ENCODE peak calls at places on chromosomes 4 and X, in five cellular contexts. F, X, S, W and P are unnamed samples.

GRCh38 chr4:11426716-11427115 is 2.0 kb downstream of the HS3ST1 start:
- DNase-seq in F (no peak), X (no peak), S (no peak), W (no peak), P (no peak)

GRCh38 chr4:13329963-13330362 is 154.2 kb downstream of the RAB28 start:
- DNase-seq in F (peak), X (no peak), S (no peak), W (no peak), P (peak)

GRCh38 chrX:36071064-36071463 is 151.5 kb downstream of the CFAP47 start:
- DNase-seq in F (no peak), X (no peak), S (no peak), W (no peak), P (no peak)

GRCh38 chr4:76251448-76252270 is at the start of gene FAM47E:
- DNase-seq in F (peak), X (no peak), S (peak), W (no peak), P (peak)

GRCh38 chr4:15778742-15779231 is 659 bp downstream of the CD38 start:
- DNase-seq in F (no peak), X (peak), S (peak), W (peak), P (no peak)

GRCh38 chrX:130626521-130626920 is 224.7 kb downstream of the RBMX2 start:
- DNase-seq in F (no peak), X (no peak), S (no peak), W (no peak), P (no peak)

GRCh38 chr4:1992468-1993168 is 16.2 kb downstream of the NELFA start:
- DNase-seq in F (no peak), X (no peak), S (no peak), W (no peak), P (no peak)

GRCh38 chrX:154123241-154124219 is 20.5 kb upstream of the OPN1LW start:
- DNase-seq in F (no peak), X (no peak), S (peak), W (peak), P (no peak)

GRCh38 chr4:38687571-38688011 is 23.6 kb downstream of the KLF3 start:
- DNase-seq in F (no peak), X (no peak), S (no peak), W (no peak), P (no peak)

GRCh38 chr4:3871181-3871852 is 105.1 kb downstream of the ADRA2C start:
- DNase-seq in F (no peak), X (no peak), S (no peak), W (no peak), P (no peak)

GRCh38 chr4:110516106-110516922 is 40.4 kb downstream of the ENPEP start:
- DNase-seq in F (peak), X (peak), S (peak), W (peak), P (no peak)

GRCh38 chr4:61604054-61604453 is 403.9 kb downstream of the ADGRL3 start:
- DNase-seq in F (no peak), X (no peak), S (no peak), W (no peak), P (no peak)

GRCh38 chr4:127505203-127505602 is 127.6 kb upstream of the INTU start:
- DNase-seq in F (no peak), X (no peak), S (no peak), W (no peak), P (no peak)

GRCh38 chrX:154027003-154027402 is 7.3 kb upstream of the IRAK1 start:
- DNase-seq in F (no peak), X (no peak), S (no peak), W (no peak), P (no peak)